ENCODE peak calls at places on chromosomes 4 and X, in seven cellular contexts. B is GM13977, T is fibroblast of pulmonary artery, P is endothelial cell, U is mucosa of descending colon, F is B cell, J is A549. V is an unnamed sample.

GRCh38 chrX:44071847-44072545 is 98.8 kb upstream of the NDP start:
- DNase-seq in B (no peak), T (peak; percentile 1), P (no peak), U (no peak), F (no peak), J (peak; percentile 66), V (no peak)

GRCh38 chr4:41323706-41324105 is 67.0 kb downstream of the UCHL1 start:
- DNase-seq in B (no peak), T (peak; percentile 22), P (no peak), U (no peak), F (no peak), J (peak; percentile 37), V (no peak)

GRCh38 chr4:5635826-5636196 is 72.5 kb downstream of the EVC2 start:
- DNase-seq in B (no peak), T (peak; percentile 43), P (no peak), U (no peak), F (no peak), J (peak; percentile 3), V (no peak)

GRCh38 chrX:150897371-150898319 is 823 bp downstream of the CD99L2 start:
- DNase-seq in B (peak; percentile 16), T (peak; percentile 40), P (peak; percentile 17), U (peak; percentile 60), F (no peak), J (peak; percentile 28), V (peak; percentile 63)

GRCh38 chr4:82090717-82091116 is 283.1 kb downstream of the HNRNPD start:
- DNase-seq in B (no peak), T (no peak), P (no peak), U (no peak), F (no peak), J (no peak), V (no peak)

GRCh38 chr4:67091668-67092067 is 453.6 kb downstream of the CENPC start:
- DNase-seq in B (no peak), T (no peak), P (no peak), U (no peak), F (no peak), J (no peak), V (peak; percentile 12)

GRCh38 chr4:108592674-108592986 is 27.7 kb upstream of the RPL34 start:
- DNase-seq in B (no peak), T (no peak), P (no peak), U (no peak), F (no peak), J (no peak), V (no peak)

GRCh38 chrX:134180566-134180965 is 56.4 kb upstream of the CCDC160 start:
- DNase-seq in B (no peak), T (no peak), P (no peak), U (no peak), F (no peak), J (no peak), V (no peak)

GRCh38 chr4:40986375-40986774 is 228.0 kb downstream of the APBB2 start:
- DNase-seq in B (no peak), T (no peak), P (no peak), U (no peak), F (no peak), J (no peak), V (no peak)

GRCh38 chrX:78652971-78653822 is 5.9 kb downstream of the RTL3 start:
- DNase-seq in B (no peak), T (peak; percentile 78), P (no peak), U (no peak), F (no peak), J (peak; percentile 48), V (no peak)

GRCh38 chr4:79272761-79273160 is 53.1 kb downstream of the NAA11 start:
- DNase-seq in B (no peak), T (no peak), P (no peak), U (no peak), F (no peak), J (no peak), V (no peak)

GRCh38 chrX:41666251-41666650 is 22.5 kb upstream of the GPR34 start:
- DNase-seq in B (no peak), T (peak; percentile 58), P (no peak), U (no peak), F (no peak), J (no peak), V (no peak)

GRCh38 chr4:54861201-54861600 is 203.4 kb downstream of the KIT start:
- DNase-seq in B (no peak), T (no peak), P (no peak), U (no peak), F (no peak), J (no peak), V (no peak)

DNA sequence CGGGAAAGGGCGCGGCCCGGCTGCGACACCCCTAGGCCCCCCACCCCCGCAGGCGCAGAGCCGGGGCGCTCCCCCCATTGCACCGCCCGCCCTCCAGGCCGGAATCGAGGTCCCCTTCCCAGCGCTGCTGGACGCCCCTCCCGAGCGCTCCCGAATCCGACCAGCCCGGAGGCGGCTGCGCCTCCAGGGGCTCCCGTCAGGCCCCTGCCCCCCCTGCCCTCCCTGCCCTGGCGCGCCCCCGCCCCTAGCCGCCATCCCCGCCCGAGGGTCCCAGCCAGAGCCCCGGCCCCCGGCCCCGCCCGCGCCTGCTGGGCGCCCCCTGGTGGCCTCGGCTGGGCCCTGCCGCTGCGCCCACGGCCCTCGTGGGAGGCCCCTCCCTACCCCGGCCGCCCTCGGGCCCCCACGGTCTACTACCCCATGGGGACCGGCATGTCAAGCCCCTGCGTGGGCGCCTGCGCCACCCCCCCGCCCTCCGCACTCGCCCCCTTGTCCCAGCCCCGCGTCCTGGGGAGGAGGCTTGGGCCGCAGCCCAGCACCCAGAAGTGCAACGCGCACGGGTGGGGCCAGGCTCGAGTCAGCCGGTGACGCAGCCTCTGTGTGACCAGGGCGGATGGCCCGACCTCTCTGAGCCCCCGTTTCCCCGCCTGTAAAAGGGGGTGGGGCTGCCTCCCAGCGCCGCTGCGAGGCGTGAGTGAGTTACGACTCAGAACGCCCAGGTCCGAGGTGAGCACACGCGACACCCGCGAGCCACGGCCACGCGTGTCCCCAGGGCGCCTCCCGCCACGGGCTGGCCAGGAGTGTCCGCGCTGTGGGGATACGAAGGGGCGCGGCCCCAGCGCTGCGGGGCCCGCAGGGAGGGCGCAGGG is 104.9 kb downstream of the FAM53A start:
- DNase-seq in B (peak; percentile 88), T (peak; percentile 77), P (peak; percentile 68), U (peak; percentile 92), F (peak; percentile 68), J (peak; percentile 83), V (peak; percentile 60)
- TF ChIP-seq CTCF in B (peak; percentile 60), T (no peak), P (peak; percentile 79), U (peak; percentile 72), F (peak; percentile 83), J (peak; percentile 72), V (peak; percentile 73)

DNA sequence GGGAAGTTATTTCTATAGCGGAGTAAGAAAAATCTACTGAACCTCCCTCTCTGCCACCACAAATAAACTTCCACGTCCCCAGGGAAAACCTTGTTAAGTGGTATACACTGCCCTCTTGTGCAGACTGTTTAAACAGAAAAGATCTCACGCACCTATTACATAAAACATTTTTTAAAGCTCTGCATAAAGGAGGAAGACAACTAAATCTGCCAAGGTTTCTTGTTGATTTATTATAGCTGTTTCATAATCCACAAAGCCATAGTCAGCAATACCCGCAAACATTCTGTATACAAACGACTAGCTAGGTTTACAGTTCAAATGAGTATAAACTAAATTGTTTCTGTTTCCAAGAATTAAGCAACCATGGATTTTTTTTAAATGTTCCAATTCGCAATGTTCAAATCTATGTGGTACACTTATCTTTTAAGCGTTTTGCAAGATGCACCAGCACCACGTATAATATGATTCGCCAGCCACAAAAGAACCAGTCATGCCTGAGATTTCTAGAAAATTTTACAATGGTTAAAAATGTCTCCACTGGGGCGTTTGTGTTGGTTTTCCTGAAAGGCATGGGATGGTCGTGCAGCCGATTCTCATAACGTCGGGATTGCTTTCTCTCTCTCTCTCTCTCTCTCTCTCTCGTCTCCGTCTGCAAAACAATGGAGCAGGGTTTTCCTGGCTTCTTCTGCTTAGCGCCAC is 164.6 kb downstream of the PRKX start:
- DNase-seq in B (no peak), T (peak; percentile 77), P (no peak), U (no peak), F (no peak), J (peak; percentile 58), V (peak; percentile 11)
- TF ChIP-seq CTCF in B (no peak), T (peak; percentile 38), P (no peak), U (no peak), F (no peak), J (peak; percentile 42), V (peak; percentile 10)

GRCh38 chrX:56563231-56564116 is at the start of gene UBQLN2:
- DNase-seq in B (peak; percentile 56), T (peak; percentile 81), P (peak; percentile 70), U (peak; percentile 89), F (peak; percentile 71), J (peak; percentile 87), V (peak; percentile 79)
- TF ChIP-seq CTCF in B (no peak), T (peak; percentile 36), P (no peak), U (no peak), F (no peak), J (no peak), V (no peak)

GRCh38 chr4:166257891-166258290 is 384.9 kb downstream of the TLL1 start:
- DNase-seq in B (no peak), T (no peak), P (no peak), U (no peak), F (no peak), J (peak; percentile 7), V (no peak)

GRCh38 chr4:166257276-166257675 is 384.2 kb downstream of the TLL1 start:
- DNase-seq in B (no peak), T (no peak), P (no peak), U (no peak), F (no peak), J (no peak), V (no peak)

DNA sequence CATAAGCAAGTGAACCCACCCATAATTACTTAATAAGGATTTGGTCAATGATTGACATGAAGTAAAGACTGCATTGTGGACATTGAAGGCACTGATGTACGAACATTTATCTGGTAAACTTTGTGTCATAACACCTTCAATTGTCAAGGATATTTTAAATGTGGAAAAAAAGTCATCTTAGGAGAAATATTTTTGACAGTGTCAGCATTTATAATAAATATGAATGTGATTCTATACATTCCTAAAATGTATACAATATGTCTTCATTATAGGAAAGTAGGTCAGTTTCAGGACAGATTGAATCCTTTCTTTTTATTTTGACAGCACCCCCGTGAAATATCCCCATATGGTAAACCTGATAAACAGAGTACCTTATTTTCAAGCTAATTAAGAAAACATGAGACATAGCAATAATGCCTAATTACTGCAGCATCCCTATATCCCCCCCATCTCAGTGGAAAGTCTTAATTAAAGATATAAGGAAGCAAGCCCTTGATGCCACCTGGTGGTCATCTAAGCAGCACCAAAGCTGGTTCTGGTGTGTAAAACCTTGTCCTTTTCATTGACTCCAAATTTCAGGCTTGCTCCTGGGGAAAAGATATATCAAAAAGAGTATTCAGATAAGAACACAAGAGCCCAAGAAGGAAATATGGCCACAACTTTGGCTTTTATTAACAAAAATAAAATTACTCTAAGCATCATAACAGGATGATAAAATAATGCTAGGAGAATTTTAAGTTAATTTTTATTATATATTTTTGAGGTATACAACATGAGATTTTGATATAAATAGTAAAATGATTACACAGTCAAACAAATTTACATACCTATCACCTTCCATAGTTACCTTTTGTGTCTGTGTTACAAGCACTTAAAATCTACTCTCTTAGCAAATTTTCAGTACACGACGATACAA is 379.7 kb downstream of the TLL1 start:
- DNase-seq in B (no peak), T (peak; percentile 61), P (no peak), U (no peak), F (no peak), J (peak; percentile 28), V (peak; percentile 40)
- TF ChIP-seq CTCF in B (peak; percentile 52), T (peak; percentile 79), P (peak; percentile 43), U (no peak), F (no peak), J (peak; percentile 36), V (peak; percentile 71)